ENCODE peak calls at places on chromosome 20, in five cellular contexts. Z is WTC11, Q is endothelial cell of umbilical vein, W is SK-N-SH, A is HepG2. D is an unnamed sample.

GRCh38 chr20:1263853-1264252 is 2.2 kb upstream of the SNPH start:
- DNase-seq in W (no peak), A (no peak), Q (peak), Z (no peak), D (no peak)

GRCh38 chr20:10982692-10983091 is 308.9 kb upstream of the JAG1 start:
- DNase-seq in Q (no peak), Z (no peak), W (no peak), A (peak), D (no peak)

GRCh38 chr20:31547017-31547675 is 32.9 kb downstream of the HM13 start:
- DNase-seq in Q (peak), A (peak), W (peak), Z (peak), D (peak)

GRCh38 chr20:56171087-56172012 is 77.2 kb upstream of the MC3R start:
- DNase-seq in W (peak), A (peak), Q (no peak), Z (no peak), D (peak)

GRCh38 chr20:38002422-38002821 is 30.8 kb downstream of the TTI1 start:
- DNase-seq in W (peak), Z (no peak), A (no peak), Q (no peak), D (no peak)

GRCh38 chr20:36408219-36408618 is 102.1 kb downstream of the DLGAP4 start:
- DNase-seq in W (peak), A (peak), Q (peak), Z (no peak), D (no peak)

GRCh38 chr20:8421981-8422380 is 289.9 kb downstream of the PLCB1 start:
- DNase-seq in A (no peak), Q (no peak), Z (no peak), W (no peak), D (no peak)

GRCh38 chr20:5871720-5872410 is 78.5 kb downstream of the TRMT6 start:
- DNase-seq in Z (no peak), Q (no peak), A (no peak), W (no peak), D (no peak)

GRCh38 chr20:32678948-32679347 is 5.2 kb upstream of the C20orf203 start:
- DNase-seq in W (no peak), Z (no peak), A (no peak), Q (no peak), D (no peak)

GRCh38 chr20:1895674-1896496 is 678 bp downstream of the SIRPA start:
- DNase-seq in Z (peak), W (no peak), Q (peak), A (no peak), D (peak)

GRCh38 chr20:815914-816606 is 17.5 kb upstream of the FAM110A start:
- DNase-seq in A (peak), W (peak), Z (peak), Q (peak), D (peak)

GRCh38 chr20:38559764-38560163 is 21.2 kb upstream of the ADIG start:
- DNase-seq in A (no peak), Z (no peak), Q (no peak), W (no peak), D (no peak)

GRCh38 chr20:1861347-1861987 is 33.7 kb upstream of the SIRPA start:
- DNase-seq in Q (peak), W (no peak), Z (no peak), A (no peak), D (no peak)

GRCh38 chr20:55158446-55158845 is 683.1 kb downstream of the DOK5 start:
- DNase-seq in Z (no peak), Q (no peak), A (no peak), W (no peak), D (no peak)

GRCh38 chr20:8490076-8490830 is 358.2 kb downstream of the PLCB1 start:
- DNase-seq in A (no peak), Q (no peak), W (no peak), Z (no peak), D (no peak)

GRCh38 chr20:50788045-50788867 is 6.6 kb upstream of the BCAS4 start:
- DNase-seq in W (peak), Z (no peak), A (peak), Q (no peak), D (peak)

GRCh38 chr20:13325033-13325432 is 104.0 kb downstream of the ISM1 start:
- DNase-seq in A (peak), Z (peak), W (peak), Q (peak), D (peak)

GRCh38 chr20:49584418-49585382 is 16.8 kb upstream of the PTGIS start:
- DNase-seq in Q (no peak), Z (no peak), A (no peak), W (no peak), D (peak)

GRCh38 chr20:53737404-53738038 is 143.9 kb upstream of the ZNF217 start:
- DNase-seq in Z (no peak), A (no peak), W (no peak), Q (peak), D (peak)

GRCh38 chr20:17845701-17846475 is 122.7 kb downstream of the SNX5 start:
- DNase-seq in Z (no peak), W (no peak), Q (no peak), A (peak), D (peak)

GRCh38 chr20:43404880-43405279 is 52.8 kb upstream of the SRSF6 start:
- DNase-seq in W (no peak), Q (no peak), Z (peak), A (peak), D (peak)

GRCh38 chr20:25277941-25278521 is 30.1 kb downstream of the PYGB start:
- DNase-seq in Z (peak), Q (no peak), W (no peak), A (no peak), D (no peak)

GRCh38 chr20:8756410-8756809 is 312.5 kb upstream of the PLCB4 start:
- DNase-seq in Z (no peak), A (peak), W (no peak), Q (peak), D (peak)

GRCh38 chr20:50144362-50144761 is 9.2 kb downstream of the PEDS1 start:
- DNase-seq in Z (no peak), A (peak), W (no peak), Q (peak), D (peak)

GRCh38 chr20:41340327-41341055 is at the start of gene LPIN3:
- DNase-seq in A (peak), Q (peak), W (peak), Z (peak), D (peak)

GRCh38 chr20:60116128-60116909 is 158.1 kb downstream of the CDH26 start:
- DNase-seq in W (no peak), Q (no peak), A (no peak), Z (peak), D (peak)

DNA sequence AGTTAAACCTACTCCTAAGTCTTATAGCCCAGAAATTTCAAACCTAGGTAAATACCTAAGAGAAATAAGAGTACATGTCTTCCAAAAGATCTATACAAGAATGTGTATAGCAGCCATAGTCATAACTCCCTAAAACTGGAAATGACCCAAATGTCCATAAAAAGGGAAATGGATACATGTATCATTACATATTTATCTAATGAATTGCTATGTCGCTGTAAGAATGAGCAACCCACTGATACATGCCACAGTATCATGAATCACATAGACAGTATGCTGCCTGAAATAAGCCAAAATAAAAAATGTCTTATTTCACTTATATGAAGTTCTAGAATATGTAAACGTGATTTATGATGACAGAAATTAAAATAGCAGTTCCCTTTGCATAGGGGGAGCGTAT is 679.5 kb downstream of the MAFB start:
- DNase-seq in A (no peak), W (no peak), Z (no peak), Q (no peak), D (no peak)
- TF ChIP-seq MAX in A (no peak), W (no peak), Z (no peak), Q (no peak), D (no peak)

GRCh38 chr20:34515484-34516037 is 661 bp upstream of the DYNLRB1 start:
- DNase-seq in W (peak), Z (peak), A (peak), Q (no peak), D (peak)

GRCh38 chr20:34516038-34516873 is at the start of gene DYNLRB1:
- DNase-seq in W (peak), Q (peak), A (peak), Z (peak), D (peak)

GRCh38 chr20:34512955-34513419 is 3.2 kb upstream of the DYNLRB1 start:
- DNase-seq in A (no peak), Q (no peak), Z (no peak), W (no peak), D (no peak)

GRCh38 chr20:34514897-34515483 is 1.2 kb upstream of the DYNLRB1 start:
- DNase-seq in Z (no peak), Q (peak), A (no peak), W (no peak), D (no peak)

DNA sequence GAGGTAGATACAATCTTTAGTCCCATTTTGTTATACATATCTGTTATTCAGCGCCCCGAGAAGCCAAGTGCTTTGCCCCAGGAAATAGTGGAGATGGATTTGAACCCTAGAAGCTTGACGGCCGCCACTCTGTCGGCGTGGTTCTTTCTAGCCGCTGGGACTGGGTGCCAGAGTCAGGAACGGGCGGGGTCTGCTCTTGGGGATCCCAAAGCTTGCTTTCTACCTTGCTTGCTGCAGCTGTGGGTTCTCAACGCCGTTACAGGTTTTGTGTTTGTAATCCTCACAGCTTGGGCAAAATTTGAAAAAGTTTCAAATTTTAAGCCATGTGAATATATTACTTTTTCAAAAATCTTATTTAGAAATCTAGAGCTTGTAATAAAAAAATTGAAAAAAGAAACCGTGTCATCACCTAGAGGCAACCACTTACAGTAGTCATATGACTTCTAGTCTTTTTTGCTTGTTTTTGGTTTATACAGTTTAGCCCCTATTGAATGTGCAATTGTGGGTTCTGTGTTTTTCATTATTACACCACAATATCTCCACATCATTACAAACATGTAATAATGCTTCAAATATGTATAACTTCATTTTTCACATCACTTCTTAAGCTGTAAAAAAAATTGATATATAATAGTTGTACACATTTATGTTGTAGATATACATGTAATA is 786 bp downstream of the DYNLRB1 start:
- DNase-seq in A (no peak), Q (no peak), Z (no peak), W (peak), D (peak)
- TF ChIP-seq MAX in A (no peak), Q (no peak), Z (no peak), W (no peak), D (no peak)

DNA sequence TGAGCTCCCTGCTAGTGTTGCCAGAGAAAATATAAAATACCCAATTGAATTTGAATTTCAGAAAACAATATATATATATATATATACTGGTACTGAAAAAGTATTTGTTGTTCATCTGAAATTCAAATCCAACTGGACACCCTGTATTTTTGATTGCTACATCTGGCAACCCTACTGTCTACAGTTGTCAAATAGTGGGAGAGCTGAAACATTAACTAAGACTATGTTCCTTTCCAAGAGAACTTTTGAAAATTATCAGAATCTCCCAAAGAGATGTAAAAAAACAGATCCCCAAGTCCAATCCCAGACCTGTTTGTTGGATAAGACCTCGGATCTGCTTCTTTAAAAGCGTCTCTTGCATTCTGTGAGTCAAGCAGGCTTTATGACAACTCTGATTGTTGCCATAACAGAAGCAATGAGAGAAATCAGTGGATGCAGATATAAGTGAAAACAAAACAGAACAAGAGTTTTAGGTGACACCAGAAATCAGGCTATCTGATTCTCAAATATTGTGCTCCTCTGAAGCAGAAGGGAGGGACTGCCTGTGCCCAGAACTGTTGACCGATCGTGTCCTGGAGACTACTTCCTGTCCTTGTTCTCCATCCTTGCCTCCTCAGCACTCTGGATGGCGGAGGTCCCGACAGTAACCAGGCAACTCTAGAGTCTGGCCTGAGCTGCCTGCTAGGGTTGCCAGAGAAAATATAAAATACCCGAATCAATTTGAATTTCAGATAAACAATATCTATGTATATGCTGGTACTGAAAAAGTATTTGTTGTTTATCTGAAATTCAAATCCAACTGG is 853.8 kb downstream of the MAFB start:
- DNase-seq in Q (no peak), A (no peak), Z (no peak), W (no peak), D (no peak)
- TF ChIP-seq MAX in Q (no peak), A (no peak), Z (no peak), W (no peak), D (no peak)

GRCh38 chr20:62980380-62980960 is 26.3 kb downstream of the BHLHE23 start:
- DNase-seq in A (no peak), Q (no peak), W (no peak), Z (no peak), D (no peak)

GRCh38 chr20:62979876-62980373 is 26.8 kb downstream of the BHLHE23 start:
- DNase-seq in Q (no peak), Z (no peak), W (no peak), A (no peak), D (no peak)

GRCh38 chr20:62979310-62979709 is 26.8 kb downstream of the SLC17A9 start:
- DNase-seq in W (no peak), A (no peak), Z (no peak), Q (no peak), D (no peak)

GRCh38 chr20:62977613-62978558 is 25.4 kb downstream of the SLC17A9 start:
- DNase-seq in A (no peak), Z (no peak), W (peak), Q (no peak), D (peak)

GRCh38 chr20:62978559-62978938 is 26.0 kb downstream of the SLC17A9 start:
- DNase-seq in W (no peak), Q (no peak), Z (no peak), A (no peak), D (peak)
- TF ChIP-seq MAX in W (no peak), Q (no peak), Z (no peak), A (no peak), D (no peak)